ENCODE peak calls at places on chromosomes 6 and 20, in ten cellular contexts. L, B, X, A, N, M, P, I, R and E are unnamed samples.

GRCh38 chr6:148761532-148761951 is 14.7 kb downstream of the UST start:
- DNase-seq in R (no peak), L (no peak), M (peak; percentile 22), I (peak; percentile 65), A (no peak), B (no peak), P (no peak), X (no peak), N (peak; percentile 13), E (peak; percentile 74)

GRCh38 chr6:75126518-75126917 is 79.3 kb downstream of the COL12A1 start:
- DNase-seq in M (no peak), A (no peak), R (no peak), L (peak; percentile 47), I (no peak), X (no peak), P (no peak), N (no peak), B (no peak), E (no peak)

GRCh38 chr20:50193851-50194830 is 3.5 kb downstream of the CEBPB start:
- DNase-seq in I (no peak), N (no peak), X (no peak), L (no peak), A (no peak), R (no peak), P (no peak), B (peak; percentile 65), M (peak; percentile 57), E (peak; percentile 46)

GRCh38 chr6:161744211-161745067 is 470.6 kb upstream of the AGPAT4 start:
- DNase-seq in N (no peak), I (no peak), A (no peak), P (no peak), M (no peak), L (no peak), R (no peak), X (no peak), B (no peak), E (no peak)

GRCh38 chr6:39199976-39200375 is 29.3 kb downstream of the KCNK5 start:
- DNase-seq in R (no peak), B (no peak), P (no peak), X (no peak), M (no peak), A (no peak), I (no peak), N (no peak), L (no peak), E (no peak)

GRCh38 chr6:36755435-36756348 is 58.1 kb downstream of the RAB44 start:
- DNase-seq in R (peak; percentile 24), X (no peak), M (peak; percentile 72), L (peak; percentile 91), A (no peak), P (no peak), B (no peak), I (peak; percentile 65), N (no peak), E (no peak)

GRCh38 chr20:37291724-37292126 is 2.3 kb downstream of the MANBAL start:
- DNase-seq in A (no peak), N (no peak), M (no peak), X (no peak), B (no peak), L (no peak), R (no peak), I (no peak), P (no peak), E (no peak)

GRCh38 chr6:106967936-106968555 is 6.5 kb downstream of the CD24 start:
- DNase-seq in M (no peak), P (no peak), I (no peak), X (no peak), A (no peak), B (no peak), R (no peak), N (no peak), L (no peak), E (no peak)

GRCh38 chr6:92779758-92780157 is 639.6 kb downstream of the EPHA7 start:
- DNase-seq in P (peak; percentile 92), R (no peak), A (no peak), I (no peak), B (no peak), N (peak; percentile 78), M (peak; percentile 63), X (no peak), L (peak; percentile 64), E (no peak)